ENCODE peak calls at places on chromosomes 1 and 21, in seven cellular contexts. One of them, this sample, is unnamed.

GRCh38 chr1:93588206-93588605 is 93.4 kb downstream of the BCAR3 start:
- DNase-seq in skeletal muscle cell: no peak
- DNase-seq in IMR-90: peak
- DNase-seq in GM12865: no peak
- DNase-seq in psoas muscle: peak
- DNase-seq in Caco-2: no peak
- DNase-seq in HCT116: no peak
- DNase-seq in this sample: no peak

GRCh38 chr1:223860051-223860559 is 14.4 kb upstream of the TP53BP2 start:
- DNase-seq in HCT116: no peak
- DNase-seq in IMR-90: no peak
- DNase-seq in Caco-2: no peak
- DNase-seq in psoas muscle: no peak
- DNase-seq in GM12865: no peak
- DNase-seq in skeletal muscle cell: no peak
- DNase-seq in this sample: no peak

GRCh38 chr1:33126411-33127000 is 45.6 kb downstream of the AZIN2 start:
- DNase-seq in HCT116: no peak
- DNase-seq in psoas muscle: no peak
- DNase-seq in GM12865: no peak
- DNase-seq in Caco-2: no peak
- DNase-seq in skeletal muscle cell: no peak
- DNase-seq in IMR-90: no peak
- DNase-seq in this sample: no peak

GRCh38 chr1:219876798-219877209 is 51.6 kb downstream of the SLC30A10 start:
- DNase-seq in skeletal muscle cell: no peak
- DNase-seq in psoas muscle: no peak
- DNase-seq in HCT116: peak
- DNase-seq in GM12865: peak
- DNase-seq in IMR-90: no peak
- DNase-seq in Caco-2: no peak
- DNase-seq in this sample: peak

GRCh38 chr1:209756608-209757445 is 974 bp downstream of the TRAF3IP3 start:
- DNase-seq in skeletal muscle cell: no peak
- DNase-seq in psoas muscle: no peak
- DNase-seq in HCT116: no peak
- DNase-seq in GM12865: peak
- DNase-seq in IMR-90: no peak
- DNase-seq in Caco-2: no peak
- DNase-seq in this sample: no peak

GRCh38 chr1:94926365-94926914 is 470 bp downstream of the CNN3 start:
- DNase-seq in skeletal muscle cell: no peak
- DNase-seq in Caco-2: peak
- DNase-seq in IMR-90: peak
- DNase-seq in GM12865: no peak
- DNase-seq in psoas muscle: peak
- DNase-seq in HCT116: no peak
- DNase-seq in this sample: peak

GRCh38 chr1:202017385-202018225 is 7.2 kb downstream of the ELF3 start:
- DNase-seq in IMR-90: no peak
- DNase-seq in GM12865: no peak
- DNase-seq in psoas muscle: no peak
- DNase-seq in Caco-2: peak
- DNase-seq in skeletal muscle cell: no peak
- DNase-seq in HCT116: peak
- DNase-seq in this sample: no peak

GRCh38 chr21:35933466-35933865 is 126.9 kb downstream of the SETD4 start:
- DNase-seq in HCT116: peak
- DNase-seq in IMR-90: peak
- DNase-seq in Caco-2: no peak
- DNase-seq in psoas muscle: peak
- DNase-seq in GM12865: peak
- DNase-seq in skeletal muscle cell: peak
- DNase-seq in this sample: peak

DNA sequence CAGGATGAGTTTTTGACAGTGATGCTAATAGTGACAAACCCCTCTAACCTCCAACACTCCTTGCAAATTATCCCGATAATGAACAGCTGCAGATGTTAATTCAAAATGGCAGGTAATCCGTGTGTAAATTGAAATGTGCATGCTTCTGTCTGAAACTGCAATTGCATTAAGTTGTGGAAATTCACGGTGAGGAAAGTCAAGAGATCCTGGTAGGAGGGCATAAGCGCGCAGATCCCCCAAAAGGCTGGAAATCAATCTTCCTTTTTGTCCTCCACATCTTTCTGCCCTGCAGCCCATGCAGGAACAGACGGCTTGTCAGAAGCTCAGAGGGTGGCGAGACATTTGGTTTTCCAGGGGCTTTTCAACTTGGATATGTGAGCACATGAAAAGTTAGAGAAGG is 143.6 kb upstream of the COA6 start:
- DNase-seq in Caco-2: no peak
- DNase-seq in IMR-90: no peak
- DNase-seq in psoas muscle: no peak
- DNase-seq in GM12865: no peak
- DNase-seq in HCT116: no peak
- DNase-seq in skeletal muscle cell: no peak
- DNase-seq in this sample: no peak
- H3K4me3 ChIP-seq in Caco-2: no peak
- H3K4me3 ChIP-seq in IMR-90: no peak
- H3K4me3 ChIP-seq in psoas muscle: no peak
- H3K4me3 ChIP-seq in GM12865: no peak
- H3K4me3 ChIP-seq in HCT116: no peak
- H3K4me3 ChIP-seq in skeletal muscle cell: no peak
- H3K4me3 ChIP-seq in this sample: no peak

GRCh38 chr21:17789660-17790059 is 29.5 kb downstream of the C21orf91 start:
- DNase-seq in Caco-2: no peak
- DNase-seq in IMR-90: no peak
- DNase-seq in HCT116: no peak
- DNase-seq in psoas muscle: no peak
- DNase-seq in GM12865: no peak
- DNase-seq in skeletal muscle cell: no peak
- DNase-seq in this sample: no peak
- H3K4me3 ChIP-seq in Caco-2: no peak
- H3K4me3 ChIP-seq in IMR-90: no peak
- H3K4me3 ChIP-seq in HCT116: no peak
- H3K4me3 ChIP-seq in psoas muscle: no peak
- H3K4me3 ChIP-seq in GM12865: peak
- H3K4me3 ChIP-seq in skeletal muscle cell: no peak
- H3K4me3 ChIP-seq in this sample: no peak

DNA sequence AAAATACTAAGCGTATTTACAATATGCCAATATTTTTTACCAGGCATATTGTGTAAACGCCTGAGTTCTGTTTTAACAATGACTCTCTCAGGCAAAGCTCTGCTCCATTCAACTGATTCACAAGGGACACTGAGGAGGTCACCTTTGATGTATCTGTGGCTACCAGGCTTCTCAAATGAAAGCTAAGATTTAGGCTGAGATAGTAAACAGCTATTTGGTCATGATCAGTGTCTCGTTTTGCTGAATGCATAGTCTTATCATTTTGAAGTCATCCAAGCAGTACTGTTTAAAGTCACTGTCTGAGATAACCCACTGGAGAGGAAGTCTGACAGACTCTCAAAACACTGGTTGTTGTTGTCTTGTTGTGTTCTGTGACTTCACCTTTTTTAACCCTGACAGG is 13.7 kb upstream of the PLPPR5 start:
- DNase-seq in GM12865: no peak
- DNase-seq in skeletal muscle cell: no peak
- DNase-seq in Caco-2: no peak
- DNase-seq in IMR-90: no peak
- DNase-seq in HCT116: no peak
- DNase-seq in psoas muscle: no peak
- DNase-seq in this sample: no peak
- H3K4me3 ChIP-seq in GM12865: no peak
- H3K4me3 ChIP-seq in skeletal muscle cell: no peak
- H3K4me3 ChIP-seq in Caco-2: no peak
- H3K4me3 ChIP-seq in IMR-90: no peak
- H3K4me3 ChIP-seq in HCT116: no peak
- H3K4me3 ChIP-seq in psoas muscle: no peak
- H3K4me3 ChIP-seq in this sample: no peak

GRCh38 chr1:205346956-205347574 is 9.7 kb downstream of the KLHDC8A start:
- DNase-seq in Caco-2: no peak
- DNase-seq in IMR-90: no peak
- DNase-seq in GM12865: no peak
- DNase-seq in skeletal muscle cell: no peak
- DNase-seq in psoas muscle: no peak
- DNase-seq in HCT116: no peak
- DNase-seq in this sample: no peak

GRCh38 chr1:205345761-205346160 is 11.0 kb downstream of the KLHDC8A start:
- DNase-seq in IMR-90: no peak
- DNase-seq in Caco-2: no peak
- DNase-seq in HCT116: no peak
- DNase-seq in skeletal muscle cell: no peak
- DNase-seq in psoas muscle: no peak
- DNase-seq in GM12865: no peak
- DNase-seq in this sample: no peak

GRCh38 chr1:205344010-205344808 is 12.5 kb downstream of the KLHDC8A start:
- DNase-seq in Caco-2: peak
- DNase-seq in skeletal muscle cell: no peak
- DNase-seq in psoas muscle: peak
- DNase-seq in GM12865: no peak
- DNase-seq in HCT116: no peak
- DNase-seq in IMR-90: no peak
- DNase-seq in this sample: peak

GRCh38 chr1:205340674-205341073 is 16.0 kb downstream of the KLHDC8A start:
- DNase-seq in Caco-2: no peak
- DNase-seq in psoas muscle: no peak
- DNase-seq in skeletal muscle cell: no peak
- DNase-seq in GM12865: no peak
- DNase-seq in IMR-90: no peak
- DNase-seq in HCT116: no peak
- DNase-seq in this sample: no peak

DNA sequence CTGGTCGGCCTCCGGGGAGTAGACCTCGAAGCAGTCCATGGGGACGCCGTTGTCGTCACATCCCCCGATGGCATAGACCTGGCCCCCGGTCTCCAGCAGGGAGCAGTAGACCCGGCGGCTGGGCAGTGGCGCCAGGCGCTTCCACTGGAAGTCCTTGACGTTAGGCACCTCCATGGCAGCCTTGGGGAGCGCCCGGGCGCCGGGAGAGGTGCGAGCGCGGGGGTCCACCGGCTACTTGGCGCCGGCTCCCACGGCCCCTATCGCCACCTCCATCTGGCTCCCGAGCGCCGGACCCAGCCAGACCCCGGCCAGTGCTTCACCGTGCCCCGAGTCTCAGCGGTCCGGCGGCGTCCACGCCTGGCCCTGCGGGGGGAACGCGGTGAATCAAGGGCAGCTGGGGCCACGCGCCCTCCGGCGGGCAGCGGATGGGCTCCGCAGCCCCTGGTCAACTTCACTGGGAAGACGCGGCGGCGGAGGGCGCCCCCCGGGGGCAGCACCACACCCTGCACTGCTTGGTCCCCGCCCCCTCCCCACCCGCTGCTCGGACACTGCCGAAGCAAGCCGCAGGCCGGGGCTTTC is 13.2 kb downstream of the KLHDC8A start:
- DNase-seq in IMR-90: no peak
- DNase-seq in Caco-2: no peak
- DNase-seq in HCT116: no peak
- DNase-seq in skeletal muscle cell: no peak
- DNase-seq in psoas muscle: no peak
- DNase-seq in GM12865: no peak
- DNase-seq in this sample: no peak
- H3K4me3 ChIP-seq in IMR-90: no peak
- H3K4me3 ChIP-seq in Caco-2: peak
- H3K4me3 ChIP-seq in HCT116: no peak
- H3K4me3 ChIP-seq in skeletal muscle cell: peak
- H3K4me3 ChIP-seq in psoas muscle: peak
- H3K4me3 ChIP-seq in GM12865: no peak
- H3K4me3 ChIP-seq in this sample: no peak

GRCh38 chr1:39671433-39671792 is 494 bp downstream of the NT5C1A start:
- DNase-seq in Caco-2: no peak
- DNase-seq in skeletal muscle cell: no peak
- DNase-seq in HCT116: no peak
- DNase-seq in IMR-90: no peak
- DNase-seq in GM12865: no peak
- DNase-seq in psoas muscle: peak
- DNase-seq in this sample: peak
- H3K4me3 ChIP-seq in Caco-2: peak
- H3K4me3 ChIP-seq in skeletal muscle cell: peak
- H3K4me3 ChIP-seq in HCT116: no peak
- H3K4me3 ChIP-seq in IMR-90: peak
- H3K4me3 ChIP-seq in GM12865: peak
- H3K4me3 ChIP-seq in psoas muscle: peak
- H3K4me3 ChIP-seq in this sample: peak

DNA sequence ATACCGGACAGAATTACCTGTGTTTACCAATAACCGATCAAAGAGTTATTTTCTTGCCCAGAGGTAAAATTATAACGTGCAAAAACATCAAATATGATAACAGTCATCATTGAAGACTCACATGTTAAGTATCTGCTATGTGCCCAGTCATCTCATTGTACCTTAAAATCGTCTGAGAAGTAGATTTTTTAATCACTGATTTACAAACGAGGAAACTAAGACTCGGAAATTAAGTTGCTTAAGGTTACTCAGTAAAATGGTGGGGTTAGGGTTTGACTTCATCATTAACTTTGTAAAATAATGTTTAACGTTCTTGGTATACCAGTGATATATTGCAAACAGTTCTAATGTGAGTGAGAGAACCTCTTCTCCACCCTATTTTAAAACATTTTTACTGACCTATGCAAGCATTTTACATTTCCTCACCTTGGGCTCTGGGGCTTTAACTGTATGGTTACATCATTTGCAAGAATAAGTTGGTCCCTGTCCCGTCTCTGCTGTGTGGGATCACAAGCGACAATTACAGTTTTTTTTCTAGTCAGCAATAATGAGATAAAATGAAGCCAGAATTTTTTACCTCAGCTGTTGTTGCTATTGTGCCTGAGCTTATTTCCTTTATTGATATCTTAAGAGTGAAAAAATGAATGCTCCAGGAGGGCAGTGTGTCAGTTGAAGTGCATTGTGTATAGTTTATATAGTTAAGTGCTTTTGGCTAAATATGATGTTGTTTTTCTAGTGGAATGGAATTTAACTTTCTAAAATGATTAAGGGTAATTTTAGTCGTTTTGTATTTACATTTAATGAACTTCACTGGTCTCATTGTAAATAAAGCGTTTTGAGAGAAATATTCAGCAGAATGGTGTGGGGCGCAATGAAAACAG is 2.7 kb downstream of the RPRD2 start:
- DNase-seq in GM12865: peak
- DNase-seq in Caco-2: no peak
- DNase-seq in IMR-90: peak
- DNase-seq in skeletal muscle cell: no peak
- DNase-seq in HCT116: no peak
- DNase-seq in psoas muscle: no peak
- DNase-seq in this sample: peak
- H3K4me3 ChIP-seq in GM12865: peak
- H3K4me3 ChIP-seq in Caco-2: peak
- H3K4me3 ChIP-seq in IMR-90: peak
- H3K4me3 ChIP-seq in skeletal muscle cell: peak
- H3K4me3 ChIP-seq in HCT116: peak
- H3K4me3 ChIP-seq in psoas muscle: peak
- H3K4me3 ChIP-seq in this sample: peak